ENCODE peak calls at places on chromosome 4, in nine cellular contexts. D is PC-3, H is hepatocyte, X is HCT116, P is GM23248, Q is neural progenitor cell, G is MM.1S, C is SK-N-SH, F is GM23338. Z is an unnamed sample.

GRCh38 chr4:11546391-11547160 is 117.9 kb upstream of the HS3ST1 start:
- DNase-seq in D (no peak), H (no peak), X (no peak), P (no peak), Q (no peak), G (no peak), C (no peak), F (no peak), Z (no peak)

GRCh38 chr4:66972087-66972486 is 573.2 kb downstream of the CENPC start:
- DNase-seq in D (peak; percentile 48), H (no peak), X (no peak), P (no peak), Q (no peak), G (no peak), C (no peak), F (peak; percentile 20), Z (no peak)

GRCh38 chr4:5888222-5888701 is 4.6 kb downstream of the CRMP1 start:
- DNase-seq in D (no peak), H (peak; percentile 68), X (no peak), P (no peak), Q (peak; percentile 92), G (no peak), C (peak; percentile 92), F (peak; percentile 87), Z (no peak)

GRCh38 chr4:3486556-3487270 is 23.6 kb downstream of the DOK7 start:
- DNase-seq in D (no peak), H (no peak), X (no peak), P (no peak), Q (peak; percentile 69), G (peak; percentile 16), C (peak; percentile 64), F (no peak), Z (peak; percentile 63)

GRCh38 chr4:58587856-58588255 is 1477.7 kb upstream of the IGFBP7 start:
- DNase-seq in D (peak; percentile 58), H (peak; percentile 22), X (no peak), P (no peak), Q (no peak), G (no peak), C (no peak), F (no peak), Z (no peak)

GRCh38 chr4:158172558-158173258 is at the start of gene GASK1B:
- DNase-seq in D (peak; percentile 70), H (peak; percentile 76), X (peak; percentile 49), P (peak; percentile 75), Q (peak; percentile 49), G (peak; percentile 59), C (peak; percentile 47), F (peak; percentile 86), Z (peak; percentile 29)

GRCh38 chr4:141134051-141134450 is 782 bp upstream of the RNF150 start:
- DNase-seq in D (no peak), H (peak; percentile 12), X (no peak), P (peak; percentile 63), Q (no peak), G (no peak), C (peak; percentile 22), F (no peak), Z (no peak)

GRCh38 chr4:74181225-74181624 is 23.3 kb downstream of the MTHFD2L start:
- DNase-seq in D (peak; percentile 61), H (no peak), X (no peak), P (peak; percentile 87), Q (no peak), G (no peak), C (no peak), F (no peak), Z (no peak)

DNA sequence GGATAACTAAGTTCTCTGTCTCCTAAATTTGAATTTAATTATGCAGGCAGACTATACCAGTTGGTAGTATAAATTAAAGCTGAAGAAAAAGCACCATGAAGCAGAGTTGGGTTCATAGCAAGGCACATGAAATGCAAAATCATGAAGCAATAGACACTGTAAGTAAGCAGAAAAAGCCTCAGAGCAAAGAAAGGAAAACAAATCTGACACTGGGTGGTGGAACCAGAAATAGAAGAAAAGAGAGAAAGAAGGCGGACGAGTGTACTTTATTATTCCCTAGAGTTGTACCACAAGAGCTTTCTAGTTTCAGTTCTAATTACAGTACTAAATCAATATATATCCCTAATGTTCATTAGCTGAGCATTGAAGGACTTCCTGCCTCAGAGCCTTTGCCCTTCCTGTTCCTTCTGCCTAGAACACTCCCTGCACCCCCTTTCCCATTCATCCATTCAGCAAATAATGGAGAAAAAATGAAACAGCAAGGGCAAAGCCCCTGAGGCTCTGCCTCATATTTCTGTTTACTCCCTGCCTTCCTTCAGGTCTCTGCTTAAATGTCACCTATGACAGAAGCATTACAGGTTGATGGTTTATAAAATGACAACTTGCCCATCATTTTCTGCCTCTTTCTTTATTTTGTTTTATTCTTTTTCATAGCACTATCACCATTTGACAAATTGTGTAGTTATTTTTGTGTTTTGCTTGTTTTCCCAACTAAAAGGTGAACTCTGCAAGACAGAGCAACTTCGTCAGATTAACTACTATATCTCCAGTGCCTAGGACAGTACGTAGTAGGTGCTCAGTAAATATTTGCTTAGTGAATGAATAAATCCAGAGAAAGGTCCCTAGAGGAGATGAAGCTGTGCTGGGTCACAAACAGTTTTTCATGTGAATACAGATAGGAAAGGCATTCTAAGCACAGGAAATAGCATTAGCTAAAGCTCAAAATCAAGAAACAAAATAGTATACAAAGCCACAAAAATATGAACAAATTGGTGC is 154.0 kb upstream of the RASGEF1B start:
- DNase-seq in D (no peak), H (no peak), X (no peak), P (no peak), Q (no peak), G (peak; percentile 42), C (no peak), F (no peak), Z (no peak)
- H2AFZ ChIP-seq in D (no peak overlapping the region), H (no peak overlapping the region), X (no peak overlapping the region), P (no peak overlapping the region), Q (no peak overlapping the region), G (no peak overlapping the region), C (no peak overlapping the region), F (no peak overlapping the region), Z (peak overlapping the region; percentile 88)

GRCh38 chr4:113450681-113451080 is 310.9 kb downstream of the CAMK2D start:
- DNase-seq in D (no peak), H (no peak), X (no peak), P (no peak), Q (no peak), G (no peak), C (no peak), F (no peak), Z (no peak)

GRCh38 chr4:113455081-113455480 is 306.5 kb downstream of the CAMK2D start:
- DNase-seq in D (no peak), H (no peak), X (no peak), P (no peak), Q (no peak), G (no peak), C (no peak), F (no peak), Z (no peak)

GRCh38 chr4:113452152-113452551 is 309.4 kb downstream of the CAMK2D start:
- DNase-seq in D (no peak), H (no peak), X (no peak), P (no peak), Q (no peak), G (no peak), C (no peak), F (no peak), Z (no peak)

GRCh38 chr4:113449407-113449974 is 312.0 kb downstream of the CAMK2D start:
- DNase-seq in D (no peak), H (peak; percentile 25), X (no peak), P (peak; percentile 33), Q (no peak), G (no peak), C (no peak), F (no peak), Z (no peak)

DNA sequence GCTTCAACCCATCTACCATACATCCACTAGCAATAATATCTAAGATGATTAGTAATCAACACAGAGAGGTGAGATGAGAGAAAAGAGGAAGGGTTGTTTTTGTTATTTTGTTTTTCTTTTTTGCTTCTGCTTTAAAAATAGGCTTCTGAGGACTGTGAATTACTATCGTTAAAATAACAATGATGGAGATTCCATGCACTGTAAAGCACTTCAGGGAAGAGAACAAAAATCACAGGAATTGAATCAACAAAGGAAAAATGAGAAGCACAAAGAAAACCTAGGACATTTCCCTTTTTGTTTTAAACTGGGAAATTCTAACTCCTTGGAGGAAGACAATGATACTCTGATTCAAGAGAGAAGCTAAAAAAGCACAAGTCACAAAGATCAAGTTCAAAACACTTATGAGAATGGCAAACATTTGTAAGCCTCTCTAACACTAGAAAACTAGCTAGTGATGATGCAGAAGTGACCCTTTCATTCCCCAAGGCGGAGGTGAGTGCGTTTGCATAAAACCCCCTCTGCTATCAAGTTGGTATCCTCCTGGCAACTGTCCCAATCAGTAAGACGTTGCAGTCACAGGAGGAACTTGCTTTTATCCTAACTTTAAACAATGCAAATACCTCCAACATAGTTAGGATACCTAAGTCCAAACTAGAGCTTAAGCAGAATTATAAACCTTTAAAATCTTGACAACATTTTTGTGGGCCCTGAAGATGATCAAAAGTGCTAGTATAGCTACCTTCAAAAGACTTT is 308.5 kb downstream of the CAMK2D start:
- DNase-seq in D (peak; percentile 13), H (no peak), X (no peak), P (no peak), Q (peak; percentile 47), G (no peak), C (no peak), F (peak; percentile 92), Z (peak; percentile 44)
- TF ChIP-seq EZH2phosphoT487 in D (no peak), H (no peak), X (no peak), P (no peak), Q (no peak), G (no peak), C (no peak), F (no peak), Z (no peak)

DNA sequence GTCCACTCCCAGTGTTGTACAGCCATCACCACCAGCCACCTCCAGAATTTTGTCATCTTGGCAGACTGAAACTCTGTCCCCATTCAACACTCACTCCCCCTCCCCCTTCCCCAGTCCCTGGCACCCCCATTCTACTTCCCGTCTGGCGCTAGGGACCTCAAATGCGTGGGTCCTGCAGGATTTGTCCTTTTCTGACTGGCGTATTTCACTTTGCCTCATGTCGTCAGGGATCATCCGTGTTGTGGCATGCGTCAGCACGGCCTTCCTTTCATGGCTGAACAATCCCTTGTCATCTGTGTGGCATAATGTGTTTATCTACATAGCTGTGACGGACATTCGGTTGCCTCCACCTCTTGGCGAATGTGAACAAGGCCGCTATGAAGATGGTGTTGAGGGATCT is 5.5 kb downstream of the TADA2B start:
- DNase-seq in D (no peak), H (no peak), X (no peak), P (no peak), Q (no peak), G (no peak), C (no peak), F (no peak), Z (no peak)
- H4K20me1 ChIP-seq in D (peaks cover 6% of the 10 kb centered on the region), H (peaks cover 89% of the 10 kb centered on the region), X (no peaks in the 10 kb centered on the region), P (peaks cover 7% of the 10 kb centered on the region), Q (peaks cover 68% of the 10 kb centered on the region), G (no peaks in the 10 kb centered on the region), C (peaks cover 49% of the 10 kb centered on the region), F (peaks cover 41% of the 10 kb centered on the region), Z (peaks cover 19% of the 10 kb centered on the region)

GRCh38 chr4:183353557-183353956 is 31.3 kb upstream of the CLDN24 start:
- DNase-seq in D (no peak), H (no peak), X (no peak), P (no peak), Q (no peak), G (no peak), C (no peak), F (no peak), Z (no peak)

GRCh38 chr4:183356931-183357675 is 34.9 kb upstream of the CLDN24 start:
- DNase-seq in D (no peak), H (no peak), X (no peak), P (no peak), Q (no peak), G (no peak), C (no peak), F (no peak), Z (no peak)

GRCh38 chr4:183355405-183355804 is 33.2 kb upstream of the CLDN24 start:
- DNase-seq in D (peak; percentile 72), H (no peak), X (no peak), P (peak; percentile 71), Q (no peak), G (no peak), C (no peak), F (no peak), Z (no peak)

GRCh38 chr4:183354213-183354612 is 32.0 kb upstream of the CLDN24 start:
- DNase-seq in D (peak; percentile 37), H (peak; percentile 22), X (no peak), P (no peak), Q (no peak), G (no peak), C (no peak), F (no peak), Z (no peak)

GRCh38 chr4:183356173-183356825 is 34.1 kb upstream of the CLDN24 start:
- DNase-seq in D (no peak), H (no peak), X (no peak), P (no peak), Q (no peak), G (no peak), C (no peak), F (no peak), Z (no peak)
- H2AFZ ChIP-seq in D (no peak overlapping the region), H (no peak overlapping the region), X (no peak overlapping the region), P (no peak overlapping the region), Q (peak overlapping the region; percentile 17), G (no peak overlapping the region), C (no peak overlapping the region), F (peak overlapping the region; percentile 56), Z (no peak overlapping the region)